ENCODE peak calls at places on chromosomes 12 and 14, in nine cellular contexts. J is AG10803; D is colonic mucosa; I is AG04450; V is suprapubic skin; E is Peyer's patch; H is WERI-Rb-1; K is CD8-positive, alpha-beta T cell; Q is kidney epithelial cell. L is an unnamed sample.

GRCh38 chr14:54669759-54670630 is 103.1 kb downstream of the SAMD4A start:
- DNase-seq in J (peak), D (no peak), I (peak), V (peak), E (peak), H (peak), K (peak), Q (no peak), L (no peak)

GRCh38 chr14:90759370-90760054 is 56.7 kb downstream of the TTC7B start:
- DNase-seq in J (no peak), D (no peak), I (no peak), V (no peak), E (no peak), H (no peak), K (no peak), Q (no peak), L (peak)

GRCh38 chr14:26008290-26008689 is 589.5 kb downstream of the NOVA1 start:
- DNase-seq in J (no peak), D (no peak), I (no peak), V (no peak), E (no peak), H (peak), K (no peak), Q (no peak), L (no peak)

GRCh38 chr12:77392467-77392866 is 327.1 kb upstream of the E2F7 start:
- DNase-seq in J (no peak), D (no peak), I (no peak), V (no peak), E (no peak), H (no peak), K (no peak), Q (no peak), L (no peak)

GRCh38 chr14:66045572-66046021 is 440.6 kb upstream of the CCDC196 start:
- DNase-seq in J (peak), D (no peak), I (no peak), V (no peak), E (no peak), H (peak), K (no peak), Q (no peak), L (no peak)

GRCh38 chr14:44204061-44204815 is 302.8 kb downstream of the FSCB start:
- DNase-seq in J (no peak), D (no peak), I (no peak), V (no peak), E (no peak), H (no peak), K (no peak), Q (no peak), L (no peak)

GRCh38 chr12:292186-292585 is 29.6 kb upstream of the SLC6A13 start:
- DNase-seq in J (peak), D (no peak), I (no peak), V (no peak), E (no peak), H (no peak), K (no peak), Q (no peak), L (no peak)

GRCh38 chr12:112283541-112283940 is 98.7 kb downstream of the HECTD4 start:
- DNase-seq in J (peak), D (no peak), I (no peak), V (no peak), E (no peak), H (no peak), K (no peak), Q (no peak), L (no peak)

GRCh38 chr12:48279601-48280000 is 71.1 kb downstream of the ZNF641 start:
- DNase-seq in J (no peak), D (no peak), I (no peak), V (no peak), E (no peak), H (no peak), K (no peak), Q (no peak), L (no peak)

GRCh38 chr14:51870620-51871019 is 10.2 kb downstream of the GNG2 start:
- DNase-seq in J (no peak), D (no peak), I (no peak), V (no peak), E (no peak), H (no peak), K (no peak), Q (no peak), L (no peak)

GRCh38 chr12:100826323-100826722 is 31.7 kb downstream of the ANO4 start:
- DNase-seq in J (peak), D (peak), I (peak), V (no peak), E (no peak), H (no peak), K (no peak), Q (no peak), L (peak)

GRCh38 chr14:91229743-91230200 is 14.7 kb downstream of the GPR68 start:
- DNase-seq in J (peak), D (no peak), I (no peak), V (no peak), E (peak), H (no peak), K (peak), Q (no peak), L (peak)

GRCh38 chr14:93183596-93184317 is 940 bp downstream of the MOAP1 start:
- DNase-seq in J (no peak), D (no peak), I (no peak), V (no peak), E (no peak), H (no peak), K (no peak), Q (no peak), L (no peak)

GRCh38 chr14:93186461-93186860 is 1.3 kb downstream of the LYSET start:
- DNase-seq in J (no peak), D (no peak), I (no peak), V (no peak), E (no peak), H (no peak), K (no peak), Q (no peak), L (no peak)

GRCh38 chr14:93186961-93187360 is 1.8 kb downstream of the LYSET start:
- DNase-seq in J (no peak), D (no peak), I (no peak), V (no peak), E (no peak), H (no peak), K (no peak), Q (no peak), L (no peak)

GRCh38 chr14:93185333-93185688 is 194 bp downstream of the LYSET start:
- DNase-seq in J (no peak), D (no peak), I (no peak), V (no peak), E (no peak), H (no peak), K (no peak), Q (no peak), L (no peak)

DNA sequence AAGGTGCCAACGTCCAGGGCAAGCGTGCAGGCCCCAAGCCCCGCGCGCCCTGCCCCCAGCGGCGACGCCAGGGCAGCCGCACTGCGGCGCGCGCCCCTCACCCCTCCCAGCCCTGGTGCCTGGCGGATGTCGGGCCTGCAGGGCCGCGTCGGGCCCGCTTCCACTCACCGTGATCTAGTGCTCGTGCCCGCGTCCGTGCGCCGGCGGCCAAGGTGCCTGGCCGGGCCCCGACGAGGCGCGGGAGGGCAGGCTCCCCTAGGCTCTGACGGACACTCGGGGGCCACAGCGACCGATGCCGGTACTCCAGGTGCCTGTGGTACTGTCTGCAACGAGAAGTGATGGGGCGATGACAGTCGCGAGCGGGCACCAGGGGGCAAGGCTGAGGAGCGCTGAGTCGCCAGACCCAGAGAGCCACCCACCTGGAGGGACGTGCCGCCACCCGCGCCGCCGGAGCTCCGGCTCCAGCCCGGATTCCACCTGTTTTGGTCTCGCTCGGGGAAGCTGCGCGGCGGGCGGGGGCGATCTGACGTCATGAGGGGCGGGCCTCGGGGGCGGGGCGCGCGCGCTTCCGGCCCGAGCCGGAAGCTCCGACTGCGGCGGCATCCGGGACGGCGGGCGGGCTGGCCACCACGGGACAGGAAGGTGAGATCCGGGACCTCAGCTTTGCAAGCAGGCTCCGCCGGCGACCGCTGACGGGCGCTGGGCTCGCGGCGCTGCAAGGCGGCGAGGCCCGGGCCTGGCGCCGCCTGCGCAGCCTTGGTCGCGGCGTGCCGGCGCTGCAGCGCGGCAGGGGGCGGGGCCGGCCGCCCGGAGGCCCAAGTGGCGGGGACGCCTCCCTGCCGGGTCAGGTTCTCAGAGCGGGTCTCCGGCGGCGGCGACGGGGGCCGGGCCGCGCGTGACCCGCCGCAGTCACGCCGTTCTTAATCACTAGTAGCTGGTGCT is at the start of the genes LYSET and MOAP1:
- DNase-seq in J (peak), D (peak), I (peak), V (peak), E (peak), H (peak), K (peak), Q (no peak), L (peak)
- TF ChIP-seq CTCF in J (no peak), D (no peak), I (no peak), V (no peak), E (peak), H (peak), K (peak), Q (no peak), L (no peak)

GRCh38 chr12:105279460-105280056 is 43.6 kb upstream of the APPL2 start:
- DNase-seq in J (no peak), D (peak), I (no peak), V (no peak), E (peak), H (peak), K (peak), Q (no peak), L (peak)
- TF ChIP-seq CTCF in J (peak), D (peak), I (peak), V (peak), E (peak), H (peak), K (peak), Q (peak), L (peak)

GRCh38 chr12:88628856-88629509 is 48.7 kb upstream of the KITLG start:
- DNase-seq in J (peak), D (peak), I (no peak), V (no peak), E (no peak), H (no peak), K (no peak), Q (no peak), L (no peak)

GRCh38 chr12:88638388-88638787 is 58.1 kb upstream of the KITLG start:
- DNase-seq in J (peak), D (no peak), I (no peak), V (no peak), E (no peak), H (no peak), K (no peak), Q (no peak), L (no peak)

GRCh38 chr12:88638956-88639355 is 58.7 kb upstream of the KITLG start:
- DNase-seq in J (peak), D (no peak), I (no peak), V (no peak), E (no peak), H (no peak), K (no peak), Q (no peak), L (no peak)

GRCh38 chr12:88634008-88634407 is 53.7 kb upstream of the KITLG start:
- DNase-seq in J (peak), D (no peak), I (no peak), V (no peak), E (no peak), H (no peak), K (no peak), Q (no peak), L (no peak)

GRCh38 chr12:88633312-88633711 is 53.0 kb upstream of the KITLG start:
- DNase-seq in J (no peak), D (no peak), I (no peak), V (no peak), E (no peak), H (no peak), K (no peak), Q (no peak), L (no peak)
- TF ChIP-seq CTCF in J (peak), D (peak), I (peak), V (no peak), E (no peak), H (no peak), K (no peak), Q (peak), L (no peak)

DNA sequence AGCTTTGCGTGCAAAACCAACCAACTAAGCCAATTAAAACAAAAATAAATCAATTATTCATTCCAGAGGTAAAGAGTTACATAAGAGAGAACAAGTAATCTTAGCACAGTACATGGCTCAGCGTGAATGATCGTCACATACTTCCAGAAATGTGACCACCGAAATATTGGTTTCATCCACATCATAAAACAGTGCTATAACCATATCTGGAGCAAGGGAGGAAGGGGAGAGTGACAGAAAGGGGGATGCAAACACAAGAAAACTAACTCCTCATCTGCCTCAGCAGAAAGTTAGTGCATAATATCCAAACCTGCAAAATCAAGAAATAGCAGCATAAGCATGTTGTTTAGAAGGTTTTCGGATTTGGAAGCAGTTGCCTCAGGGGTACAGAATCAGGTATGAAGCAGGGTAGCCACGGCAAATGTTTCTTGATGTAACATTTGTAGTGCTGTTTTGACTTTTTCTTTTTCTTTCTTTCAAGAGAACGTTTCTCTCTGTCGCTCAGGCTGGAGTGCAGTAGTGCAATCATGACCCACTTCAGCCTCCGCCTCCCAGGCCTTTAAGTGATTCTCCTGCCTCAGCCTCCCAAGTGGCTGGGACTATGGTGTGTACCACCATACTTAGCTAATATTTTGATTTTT is 93.9 kb upstream of the EGLN3 start:
- DNase-seq in J (no peak), D (no peak), I (no peak), V (no peak), E (no peak), H (no peak), K (no peak), Q (no peak), L (no peak)
- TF ChIP-seq CTCF in J (no peak), D (no peak), I (no peak), V (no peak), E (no peak), H (no peak), K (no peak), Q (no peak), L (no peak)

GRCh38 chr12:105759172-105759571 is 379.6 kb downstream of the NUAK1 start:
- DNase-seq in J (no peak), D (no peak), I (no peak), V (no peak), E (no peak), H (no peak), K (no peak), Q (no peak), L (no peak)
- TF ChIP-seq CTCF in J (no peak), D (no peak), I (no peak), V (no peak), E (no peak), H (peak), K (no peak), Q (no peak), L (no peak)

GRCh38 chr12:104216461-104217058 is 981 bp downstream of the TXNRD1 start:
- DNase-seq in J (no peak), D (no peak), I (no peak), V (no peak), E (no peak), H (no peak), K (no peak), Q (no peak), L (no peak)

GRCh38 chr12:104212516-104212915 is 3.1 kb upstream of the TXNRD1 start:
- DNase-seq in J (peak), D (no peak), I (no peak), V (no peak), E (no peak), H (no peak), K (no peak), Q (no peak), L (no peak)

GRCh38 chr12:104218935-104219334 is 3.4 kb downstream of the TXNRD1 start:
- DNase-seq in J (peak), D (no peak), I (no peak), V (no peak), E (no peak), H (no peak), K (no peak), Q (no peak), L (no peak)

GRCh38 chr12:104213952-104214351 is 1.6 kb upstream of the TXNRD1 start:
- DNase-seq in J (peak), D (no peak), I (peak), V (no peak), E (no peak), H (no peak), K (no peak), Q (no peak), L (no peak)

GRCh38 chr12:104215638-104216297 is at the start of gene TXNRD1:
- DNase-seq in J (peak), D (peak), I (no peak), V (peak), E (peak), H (no peak), K (peak), Q (no peak), L (peak)
- TF ChIP-seq CTCF in J (peak), D (peak), I (peak), V (peak), E (peak), H (no peak), K (peak), Q (peak), L (peak)

GRCh38 chr12:111197545-111197944 is 171.3 kb downstream of the PHETA1 start:
- DNase-seq in J (no peak), D (no peak), I (no peak), V (no peak), E (no peak), H (peak), K (no peak), Q (no peak), L (no peak)
- TF ChIP-seq CTCF in J (no peak), D (no peak), I (no peak), V (no peak), E (no peak), H (peak), K (no peak), Q (no peak), L (no peak)

GRCh38 chr14:39180553-39180952 is 5.5 kb downstream of the PNN start:
- DNase-seq in J (no peak), D (no peak), I (no peak), V (no peak), E (no peak), H (no peak), K (no peak), Q (no peak), L (no peak)
- TF ChIP-seq CTCF in J (no peak), D (no peak), I (no peak), V (no peak), E (no peak), H (no peak), K (no peak), Q (no peak), L (no peak)